ENCODE peak calls at places on chromosomes 5 and 9, in six cellular contexts. X, B, E, G, I and H are unnamed samples. For H3K36me3, the result is how much of the 10 kb centered on the place peaks cover.

GRCh38 chr5:20098695-20099094 is 110.7 kb upstream of the CDH18 start:
- DNase-seq in X (no peak), B (no peak), I (no peak), G (no peak), E (no peak), H (no peak)

GRCh38 chr9:37302277-37302676 is 120.2 kb upstream of the GRHPR start:
- DNase-seq in X (no peak), B (no peak), I (no peak), G (no peak), E (no peak), H (no peak)

GRCh38 chr9:13049223-13049622 is 230.3 kb downstream of the MPDZ start:
- DNase-seq in G (no peak), I (peak), E (no peak), X (no peak), B (no peak), H (no peak)

GRCh38 chr5:172010278-172010677 is 3.8 kb upstream of the FBXW11 start:
- DNase-seq in I (peak), B (no peak), X (no peak), E (no peak), G (no peak), H (peak)

GRCh38 chr9:111945216-111945615 is 48.6 kb downstream of the UGCG start:
- DNase-seq in I (no peak), B (peak), G (peak), X (no peak), E (no peak), H (peak)

GRCh38 chr9:76932778-76933177 is 26.9 kb upstream of the PRUNE2 start:
- DNase-seq in I (peak), E (no peak), G (peak), X (no peak), B (peak), H (no peak)

GRCh38 chr5:96652769-96653455 is 9.3 kb upstream of the CAST start:
- DNase-seq in E (no peak), I (peak), B (peak), G (peak), X (no peak), H (no peak)

GRCh38 chr5:171139227-171139626 is 169.8 kb upstream of the TLX3 start:
- DNase-seq in B (no peak), G (no peak), X (no peak), E (no peak), I (no peak), H (no peak)

GRCh38 chr5:180825768-180826525 is 23.3 kb upstream of the MGAT1 start:
- DNase-seq in B (peak), X (no peak), I (no peak), G (peak), E (no peak), H (peak)

GRCh38 chr9:128428644-128429504 is 8.2 kb downstream of the CERCAM start:
- DNase-seq in I (no peak), E (no peak), B (no peak), G (no peak), X (no peak), H (no peak)

GRCh38 chr9:117290809-117291208 is 124.0 kb downstream of the ASTN2 start:
- DNase-seq in I (no peak), B (peak), G (no peak), X (no peak), E (no peak), H (no peak)

GRCh38 chr9:70574222-70574837 is 159.9 kb upstream of the KLF9 start:
- DNase-seq in G (no peak), E (no peak), X (no peak), I (peak), B (peak), H (peak)

GRCh38 chr5:171705036-171705435 is 80.6 kb upstream of the SMIM23 start:
- DNase-seq in E (no peak), G (no peak), B (no peak), I (no peak), X (no peak), H (no peak)

GRCh38 chr9:106962615-106963363 is 99.8 kb downstream of the ZNF462 start:
- DNase-seq in G (peak), X (no peak), E (no peak), I (no peak), B (no peak), H (no peak)

GRCh38 chr5:72063219-72063819 is 44.0 kb upstream of the MAP1B start:
- DNase-seq in E (no peak), G (peak), I (peak), B (peak), X (peak), H (peak)

GRCh38 chr5:73499187-73499586 is 945 bp downstream of the BTF3 start:
- DNase-seq in B (no peak), X (no peak), G (no peak), I (no peak), E (no peak), H (peak)

GRCh38 chr9:69357030-69357853 is 32.2 kb downstream of the ENTREP1 start:
- DNase-seq in E (no peak), I (no peak), G (no peak), X (no peak), B (no peak), H (no peak)

GRCh38 chr9:38003230-38003629 is 65.8 kb downstream of the SHB start:
- DNase-seq in G (no peak), I (no peak), X (no peak), B (no peak), E (no peak), H (no peak)

GRCh38 chr9:14311940-14312572 is 1.9 kb downstream of the NFIB start:
- DNase-seq in B (no peak), X (no peak), E (no peak), I (no peak), G (no peak), H (no peak)

GRCh38 chr5:62328772-62329491 is 22.9 kb downstream of the KIF2A start:
- DNase-seq in G (no peak), I (no peak), E (no peak), X (no peak), B (no peak), H (peak)

GRCh38 chr9:117546894-117547293 is 132.0 kb upstream of the ASTN2 start:
- DNase-seq in E (no peak), I (peak), G (no peak), B (no peak), X (no peak), H (no peak)

GRCh38 chr5:92237896-92238295 is 854.8 kb upstream of the ARRDC3 start:
- DNase-seq in I (no peak), G (no peak), B (no peak), X (no peak), E (no peak), H (no peak)

GRCh38 chr5:169862348-169862905 is 117.9 kb downstream of the INSYN2B start:
- DNase-seq in I (no peak), X (no peak), E (no peak), B (peak), G (no peak), H (no peak)

GRCh38 chr9:133199648-133200321 is 9.3 kb downstream of the OBP2B start:
- DNase-seq in X (no peak), I (peak), E (no peak), G (no peak), B (no peak), H (no peak)

GRCh38 chr5:92890841-92891244 is 690.2 kb downstream of the NR2F1-AS1 start:
- DNase-seq in X (no peak), I (no peak), E (no peak), B (peak), G (no peak), H (no peak)

GRCh38 chr5:170311856-170312405 is 14.4 kb upstream of the LCP2 start:
- DNase-seq in I (no peak), E (no peak), B (no peak), G (no peak), X (no peak), H (no peak)

GRCh38 chr9:124800306-124801259 is 23.6 kb downstream of the OLFML2A start:
- DNase-seq in B (peak), E (no peak), G (peak), X (no peak), I (no peak), H (no peak)

GRCh38 chr9:98391406-98391805 is 136.0 kb upstream of the TBC1D2 start:
- DNase-seq in B (no peak), X (no peak), I (no peak), G (no peak), E (no peak), H (no peak)

GRCh38 chr9:136133191-136133958 is 14.7 kb upstream of the TMEM250 start:
- DNase-seq in I (peak), G (no peak), X (peak), E (no peak), B (no peak), H (peak)

GRCh38 chr5:88251048-88251711 is 17.5 kb downstream of the TMEM161B start:
- DNase-seq in I (no peak), X (no peak), B (peak), G (peak), E (no peak), H (peak)

GRCh38 chr5:180080670-180081280 is 9.2 kb upstream of the RNF130 start:
- DNase-seq in B (no peak), E (no peak), G (no peak), X (no peak), I (no peak), H (no peak)

GRCh38 chr5:150672237-150672883 is 11.3 kb downstream of the MYOZ3 start:
- DNase-seq in E (peak), G (peak), B (no peak), I (peak), X (no peak), H (peak)

GRCh38 chr9:98378206-98379193 is 123.1 kb upstream of the TBC1D2 start:
- DNase-seq in I (peak), E (no peak), G (no peak), X (no peak), B (peak), H (no peak)

GRCh38 chr9:131011274-131012022 is 2.5 kb downstream of the LAMC3 start:
- DNase-seq in G (no peak), X (no peak), B (no peak), I (peak), E (no peak), H (no peak)
- H4K8ac ChIP-seq in G (no peak), X (no peak), B (no peak), I (no peak), E (no peak), H (no peak)

GRCh38 chr5:67338416-67338815 is 141.8 kb upstream of the CD180 start:
- DNase-seq in B (no peak), I (no peak), E (no peak), G (no peak), X (no peak), H (no peak)
- H3K4me2 ChIP-seq in B (no peak), I (no peak), E (no peak), G (no peak), X (no peak), H (no peak)

GRCh38 chr5:75948441-75948840 is 134.7 kb upstream of the SV2C start:
- DNase-seq in E (no peak), B (no peak), I (no peak), G (no peak), X (no peak), H (no peak)

GRCh38 chr5:75951158-75951557 is 132.0 kb upstream of the SV2C start:
- DNase-seq in B (no peak), I (no peak), X (no peak), G (no peak), E (no peak), H (no peak)

GRCh38 chr5:75952963-75953362 is 130.2 kb upstream of the SV2C start:
- DNase-seq in B (no peak), E (no peak), I (no peak), X (no peak), G (no peak), H (no peak)

GRCh38 chr5:75952291-75952690 is 130.9 kb upstream of the SV2C start:
- DNase-seq in E (no peak), G (no peak), I (no peak), X (no peak), B (no peak), H (no peak)

GRCh38 chr5:75951716-75952115 is 131.5 kb upstream of the SV2C start:
- DNase-seq in X (no peak), B (no peak), G (no peak), E (no peak), I (no peak), H (no peak)
- H3K36me3 ChIP-seq in X (under half), B (under half), G (under half), E (under half), I (under half), H (under half)

DNA sequence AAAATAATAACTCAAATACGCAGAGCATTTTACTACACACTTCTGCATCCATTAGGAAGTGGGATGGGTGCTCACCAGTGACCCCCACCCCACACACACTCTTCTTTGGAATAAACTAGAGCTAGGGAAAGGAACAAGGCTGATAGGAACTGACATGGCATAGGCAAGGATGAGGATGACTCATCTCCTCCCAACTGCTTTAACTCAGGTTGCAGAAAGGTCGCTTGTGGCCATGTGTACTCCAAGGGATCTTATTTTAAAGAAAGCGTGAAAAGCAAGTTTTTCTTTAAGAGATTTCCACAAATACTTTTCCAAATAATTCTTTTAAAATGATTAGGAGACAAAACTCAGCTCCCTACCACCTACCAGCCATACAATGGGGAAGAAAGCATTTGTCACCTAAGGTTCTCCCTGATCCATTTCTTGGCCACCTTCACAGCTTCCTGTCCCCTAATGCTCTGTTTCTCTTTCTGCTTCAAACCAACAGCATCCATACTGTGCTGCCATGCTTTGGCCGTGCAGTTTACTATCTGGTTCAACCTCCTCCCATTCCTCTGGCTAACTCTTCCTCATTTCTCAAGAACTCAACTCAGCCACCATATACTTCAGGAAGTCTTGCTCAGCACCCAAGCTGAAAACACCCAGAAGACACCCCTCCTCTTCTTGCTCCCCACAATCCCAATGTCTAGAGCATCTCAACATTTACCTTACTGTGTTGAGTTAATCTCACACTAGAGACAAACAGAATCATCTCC is 211.9 kb downstream of the ACTL7B start:
- DNase-seq in I (no peak), G (no peak), B (no peak), X (no peak), E (no peak), H (no peak)
- H4K8ac ChIP-seq in I (no peak), G (no peak), B (no peak), X (no peak), E (no peak), H (no peak)

GRCh38 chr5:32589431-32589830 is 4.1 kb downstream of the SUB1 start:
- DNase-seq in E (no peak), B (no peak), I (no peak), G (no peak), X (no peak), H (no peak)
- H3K4me2 ChIP-seq in E (no peak), B (no peak), I (no peak), G (no peak), X (no peak), H (no peak)

GRCh38 chr5:176486189-176486757 is 38.1 kb downstream of the FAF2 start:
- DNase-seq in G (no peak), B (no peak), I (peak), X (no peak), E (no peak), H (no peak)

DNA sequence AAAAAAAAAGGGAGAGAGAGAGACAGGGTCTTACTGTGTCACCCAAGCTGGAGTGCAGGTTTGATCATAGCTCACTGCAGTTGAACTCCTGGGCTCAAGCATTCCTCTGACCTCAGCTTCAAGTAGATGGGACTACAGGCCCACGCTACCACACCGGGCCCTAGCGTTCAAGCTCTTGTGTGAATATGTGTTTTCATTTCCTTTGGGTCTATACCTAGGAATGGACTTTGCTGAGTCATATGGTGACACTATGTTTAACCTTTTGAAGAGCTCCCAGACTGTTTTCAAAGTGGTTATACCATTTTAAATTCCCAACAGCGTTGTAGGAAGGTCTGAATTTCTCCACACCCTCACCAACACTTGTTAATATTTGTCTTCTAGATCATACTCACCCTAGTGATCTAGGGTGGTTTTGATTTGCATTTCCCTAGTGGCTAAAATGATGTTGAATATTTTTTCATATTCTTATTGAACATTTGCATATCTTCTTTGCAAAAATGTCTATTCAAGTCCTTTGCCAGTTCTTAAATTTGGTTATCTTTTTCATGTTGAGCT is 33.6 kb downstream of the FAF2 start:
- DNase-seq in B (peak), I (peak), E (no peak), G (no peak), X (no peak), H (peak)
- H3K36me3 ChIP-seq in B (under half), I (under half), E (under half), G (under half), X (under half), H (half or more)